ENCODE peak calls at places on chromosomes 3 and 15, in seven cellular contexts. L, Q, Z, O, C, T and X are unnamed samples. For H3K4me1, the result is how much of the 10 kb centered on the place peaks cover.

GRCh38 chr15:64464271-64465005 is 4.1 kb downstream of the ZNF609 start:
- DNase-seq in T (no peak), C (no peak), Q (no peak), O (no peak), Z (no peak), L (no peak), X (no peak)

GRCh38 chr3:43496740-43497375 is 125.0 kb downstream of the ANO10 start:
- DNase-seq in Q (no peak), L (no peak), Z (no peak), T (no peak), O (no peak), C (no peak), X (no peak)

GRCh38 chr3:107988464-107989156 is 102.2 kb downstream of the CD47 start:
- DNase-seq in Q (no peak), Z (no peak), T (no peak), O (no peak), L (no peak), C (no peak), X (no peak)

GRCh38 chr15:31857194-31857593 is 173.1 kb upstream of the CHRNA7 start:
- DNase-seq in Z (no peak), L (no peak), T (no peak), O (peak), C (no peak), Q (no peak), X (no peak)

GRCh38 chr3:119184808-119185690 is 11.7 kb downstream of the UPK1B start:
- DNase-seq in Z (no peak), O (no peak), T (no peak), L (no peak), C (no peak), Q (peak), X (no peak)

GRCh38 chr3:119810018-119810435 is 28.1 kb downstream of the NR1I2 start:
- DNase-seq in Z (peak), O (no peak), L (no peak), Q (no peak), C (no peak), T (no peak), X (no peak)

GRCh38 chr3:190435618-190436017 is 14.1 kb downstream of the TMEM207 start:
- DNase-seq in L (no peak), Z (no peak), O (no peak), Q (no peak), T (no peak), C (no peak), X (no peak)

GRCh38 chr15:60526127-60526616 is 47.2 kb upstream of the ICE2 start:
- DNase-seq in Z (no peak), T (no peak), O (no peak), C (peak), L (no peak), Q (no peak), X (no peak)

GRCh38 chr3:135224963-135225362 is 429.9 kb downstream of the EPHB1 start:
- DNase-seq in O (no peak), Q (no peak), Z (peak), T (no peak), C (no peak), L (no peak), X (no peak)

GRCh38 chr3:72593881-72594397 is 254.3 kb downstream of the SHQ1 start:
- DNase-seq in Z (no peak), C (no peak), T (no peak), Q (no peak), L (no peak), O (no peak), X (no peak)

GRCh38 chr15:62491642-62492041 is 326.6 kb upstream of the C2CD4B start:
- DNase-seq in O (no peak), C (no peak), Z (no peak), T (no peak), L (no peak), Q (peak), X (no peak)

GRCh38 chr15:44883219-44883900 is 73.1 kb upstream of the TERB2 start:
- DNase-seq in O (no peak), L (no peak), Q (no peak), T (no peak), C (no peak), Z (no peak), X (no peak)

GRCh38 chr3:178302966-178303930 is 233.0 kb upstream of the KCNMB2 start:
- DNase-seq in Z (no peak), O (no peak), T (no peak), Q (no peak), L (no peak), C (no peak), X (no peak)

GRCh38 chr3:131083190-131083863 is 56.6 kb downstream of the NEK11 start:
- DNase-seq in O (no peak), T (no peak), L (no peak), Z (no peak), Q (no peak), C (peak), X (no peak)

GRCh38 chr3:136699271-136699828 is 52.8 kb downstream of the STAG1 start:
- DNase-seq in C (no peak), T (no peak), Z (no peak), L (no peak), O (no peak), Q (no peak), X (no peak)

GRCh38 chr3:191070762-191071365 is 128.2 kb upstream of the OSTN start:
- DNase-seq in L (no peak), Z (no peak), Q (no peak), O (no peak), T (no peak), C (no peak), X (no peak)

GRCh38 chr15:77552066-77552465 is 80.6 kb downstream of the LINGO1 start:
- DNase-seq in Q (no peak), O (no peak), Z (no peak), T (no peak), L (no peak), C (no peak), X (no peak)

GRCh38 chr3:25259871-25260270 is 168.2 kb upstream of the RARB start:
- DNase-seq in C (no peak), O (no peak), L (no peak), Z (no peak), Q (no peak), T (no peak), X (no peak)

GRCh38 chr15:72685301-72685924 is 569 bp downstream of the HIGD2B start:
- DNase-seq in Q (peak), L (no peak), C (no peak), T (no peak), Z (no peak), O (no peak), X (no peak)

GRCh38 chr3:48429416-48430358 is at the start of gene PLXNB1:
- DNase-seq in C (peak), L (no peak), T (peak), Q (peak), O (peak), Z (no peak), X (peak)

GRCh38 chr3:127951276-127951675 is 36.2 kb downstream of the KBTBD12 start:
- DNase-seq in T (no peak), C (no peak), Q (no peak), O (no peak), Z (no peak), L (no peak), X (no peak)

GRCh38 chr3:18870642-18871041 is 277.7 kb upstream of the KCNH8 start:
- DNase-seq in C (no peak), Z (no peak), L (no peak), O (no peak), T (no peak), Q (no peak), X (no peak)

GRCh38 chr3:186281172-186281571 is 80.9 kb downstream of the DGKG start:
- DNase-seq in T (no peak), O (no peak), Z (no peak), L (no peak), Q (no peak), C (no peak), X (no peak)

GRCh38 chr3:32113981-32114566 is 7.7 kb downstream of the GPD1L start:
- DNase-seq in T (no peak), Q (no peak), C (no peak), L (no peak), O (no peak), Z (no peak), X (no peak)

GRCh38 chr3:186646106-186646505 is 5.9 kb downstream of the FETUB start:
- DNase-seq in L (no peak), T (no peak), Q (no peak), Z (no peak), C (no peak), O (peak), X (no peak)

GRCh38 chr3:160665231-160665630 is 11.7 kb upstream of the ARL14 start:
- DNase-seq in Z (no peak), Q (no peak), O (no peak), T (no peak), C (no peak), L (no peak), X (no peak)

GRCh38 chr15:80976851-80977250 is 12.8 kb downstream of the MESD start:
- DNase-seq in T (no peak), L (no peak), Z (no peak), Q (no peak), C (no peak), O (no peak), X (no peak)

GRCh38 chr15:67839358-67839928 is 402 bp downstream of the RNU6-1 start:
- DNase-seq in C (peak), Q (peak), Z (no peak), O (no peak), T (peak), L (peak), X (no peak)

GRCh38 chr3:78003090-78003489 is 963.2 kb downstream of the ROBO2 start:
- DNase-seq in T (no peak), Z (no peak), C (no peak), O (no peak), Q (no peak), L (no peak), X (no peak)

GRCh38 chr3:14921811-14922705 is 25.3 kb upstream of the NR2C2 start:
- DNase-seq in Z (no peak), T (no peak), L (no peak), O (no peak), Q (no peak), C (no peak), X (no peak)

GRCh38 chr15:78220713-78221112 is 13.7 kb downstream of the ACSBG1 start:
- DNase-seq in C (no peak), Q (no peak), Z (no peak), L (no peak), T (no peak), O (no peak), X (no peak)

GRCh38 chr3:52986938-52987337 is 58.9 kb downstream of the SFMBT1 start:
- DNase-seq in T (no peak), Z (no peak), C (no peak), Q (no peak), O (no peak), L (no peak), X (no peak)
- TF ChIP-seq YY1 in T (no peak), Z (no peak), C (no peak), Q (no peak), O (no peak), L (no peak), X (no peak)

DNA sequence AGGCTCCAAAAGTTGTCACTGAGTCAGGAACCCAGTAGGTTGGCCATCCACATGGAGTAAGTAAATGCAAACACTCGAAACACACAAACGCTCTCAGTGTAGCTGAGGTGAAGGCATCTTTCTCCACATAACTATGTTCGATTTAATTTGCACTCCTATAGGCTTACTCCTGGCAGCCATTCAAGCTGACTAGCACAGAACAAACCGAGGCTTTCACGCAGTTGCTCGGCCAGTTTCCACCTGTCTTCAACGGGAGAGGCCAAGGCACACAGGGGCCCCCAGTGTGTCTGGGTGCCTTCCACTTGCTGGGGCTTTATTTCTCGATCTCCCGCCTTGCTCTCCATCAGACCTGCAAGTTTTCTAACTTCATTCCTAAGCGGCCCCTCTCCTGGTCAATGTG is 18.9 kb downstream of the RGMA start:
- DNase-seq in Z (no peak), L (no peak), Q (no peak), O (no peak), C (no peak), T (no peak), X (no peak)
- H3K4me1 ChIP-seq in Z (under half), L (under half), Q (under half), O (under half), C (under half), T (under half), X (under half)

GRCh38 chr3:143820466-143821221 is 27.6 kb downstream of the SLC9A9 start:
- DNase-seq in C (no peak), Z (no peak), O (no peak), L (no peak), Q (no peak), T (no peak), X (no peak)

GRCh38 chr3:143821862-143822261 is 26.4 kb downstream of the SLC9A9 start:
- DNase-seq in L (no peak), Q (no peak), Z (no peak), O (no peak), T (no peak), C (no peak), X (no peak)

GRCh38 chr3:143824675-143825074 is 23.6 kb downstream of the SLC9A9 start:
- DNase-seq in C (no peak), Z (no peak), L (no peak), O (no peak), T (no peak), Q (no peak), X (no peak)

GRCh38 chr3:143825513-143825912 is 22.8 kb downstream of the SLC9A9 start:
- DNase-seq in C (no peak), Z (peak), O (no peak), L (no peak), Q (no peak), T (no peak), X (no peak)

GRCh38 chr3:143822374-143822773 is 25.9 kb downstream of the SLC9A9 start:
- DNase-seq in Z (no peak), T (no peak), O (no peak), Q (no peak), C (no peak), L (no peak), X (no peak)
- TF ChIP-seq YY1 in Z (no peak), T (no peak), O (no peak), Q (no peak), C (no peak), L (no peak), X (no peak)

DNA sequence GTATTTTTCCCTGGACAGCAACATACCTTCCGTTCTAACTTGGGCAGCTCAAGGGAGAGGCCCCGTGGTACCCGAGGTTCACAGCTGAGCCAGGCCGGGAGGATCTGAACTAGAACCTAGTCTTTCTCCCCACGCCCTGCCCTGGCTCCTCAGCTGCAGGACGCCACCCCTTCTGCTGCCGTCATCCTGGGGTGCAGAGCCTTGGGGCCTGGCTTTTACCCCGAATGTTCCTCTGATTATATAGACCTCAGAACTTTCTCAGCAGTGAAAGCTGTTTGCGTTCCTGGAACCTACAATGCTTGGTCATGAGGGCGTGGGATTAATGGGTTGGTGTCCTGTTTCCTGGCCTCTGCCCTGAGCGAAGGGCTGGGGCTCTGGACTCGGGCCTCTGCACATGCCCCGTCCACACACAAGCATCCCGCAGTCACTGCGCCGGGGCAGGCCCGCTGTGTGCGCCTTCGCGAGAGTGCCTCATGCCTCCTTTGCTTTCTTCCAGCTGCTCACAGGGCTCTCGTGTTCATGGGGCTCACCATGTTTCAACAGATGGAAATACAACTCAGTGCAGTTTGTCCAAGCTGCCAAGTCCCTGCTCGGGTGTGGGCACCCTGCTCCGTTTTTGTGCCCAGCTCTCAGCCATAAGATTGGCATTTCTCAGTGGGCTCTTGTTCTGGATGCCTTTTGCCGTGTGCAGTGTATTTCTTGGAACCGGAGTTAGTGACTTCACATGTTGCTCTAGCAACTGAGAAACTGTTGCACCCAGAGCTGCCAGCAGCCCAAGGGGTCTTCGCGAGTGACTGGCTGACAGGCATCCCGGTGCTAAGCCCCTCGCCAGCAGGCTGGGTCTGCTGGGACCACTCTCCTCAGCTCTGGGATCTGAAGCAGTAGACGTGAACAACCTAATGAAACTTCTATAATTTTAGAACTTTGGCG is 20.4 kb downstream of the SYNM start:
- DNase-seq in Q (no peak), C (no peak), L (no peak), Z (no peak), O (no peak), T (no peak), X (no peak)
- H3K4me1 ChIP-seq in Q (under half), C (under half), L (under half), Z (under half), O (under half), T (under half), X (under half)